ENCODE peak calls at places on chromosomes 5 and 9, in nine cellular contexts. H is small intestine, O is Peyer's patch, D is heart left ventricle, A is aorta, C is transverse colon, Q is right cardiac atrium, X is kidney, J is dorsolateral prefrontal cortex. K is an unnamed sample.

GRCh38 chr9:89635816-89636215 is 31.0 kb downstream of the GADD45G start:
- DNase-seq in H (no peak), O (no peak), D (peak), A (no peak), C (no peak), Q (no peak), X (no peak), J (no peak), K (peak)

GRCh38 chr5:92760550-92760949 is 820.5 kb downstream of the NR2F1-AS1 start:
- DNase-seq in H (no peak), O (no peak), D (no peak), A (no peak), C (no peak), Q (no peak), X (no peak), J (no peak), K (no peak)

GRCh38 chr9:76512826-76513225 is 53.8 kb downstream of the GCNT1 start:
- DNase-seq in H (no peak), O (no peak), D (no peak), A (no peak), C (no peak), Q (no peak), X (no peak), J (no peak), K (peak)

GRCh38 chr9:134475051-134475790 is 149.0 kb downstream of the RXRA start:
- DNase-seq in H (peak), O (peak), D (peak), A (peak), C (peak), Q (peak), X (peak), J (no peak), K (peak)

GRCh38 chr9:119298076-119298853 is 71.0 kb downstream of the BRINP1 start:
- DNase-seq in H (no peak), O (no peak), D (no peak), A (no peak), C (no peak), Q (no peak), X (no peak), J (no peak), K (no peak)

GRCh38 chr9:99052849-99053715 is 51.8 kb upstream of the TGFBR1 start:
- DNase-seq in H (no peak), O (no peak), D (no peak), A (no peak), C (no peak), Q (no peak), X (no peak), J (no peak), K (no peak)

GRCh38 chr9:272251-273213 is 57.9 kb downstream of the DOCK8 start:
- DNase-seq in H (peak), O (peak), D (peak), A (no peak), C (peak), Q (no peak), X (no peak), J (no peak), K (no peak)

GRCh38 chr5:100901851-100902341 is 1.2 kb downstream of the ST8SIA4 start:
- DNase-seq in H (peak), O (peak), D (peak), A (peak), C (peak), Q (peak), X (no peak), J (no peak), K (peak)

GRCh38 chr9:127370651-127371648 is 26.0 kb upstream of the SLC2A8 start:
- DNase-seq in H (peak), O (no peak), D (no peak), A (peak), C (no peak), Q (no peak), X (no peak), J (no peak), K (no peak)

GRCh38 chr5:104126980-104127379 is 564.4 kb upstream of the NUDT12 start:
- DNase-seq in H (no peak), O (no peak), D (no peak), A (no peak), C (no peak), Q (no peak), X (no peak), J (no peak), K (no peak)

GRCh38 chr9:114460513-114461225 is 44.6 kb downstream of the WHRN start:
- DNase-seq in H (no peak), O (no peak), D (no peak), A (no peak), C (no peak), Q (no peak), X (no peak), J (no peak), K (no peak)

GRCh38 chr9:127910613-127911205 is 6.1 kb downstream of the ST6GALNAC4 start:
- DNase-seq in H (peak), O (no peak), D (peak), A (no peak), C (peak), Q (no peak), X (peak), J (no peak), K (peak)

GRCh38 chr5:66596791-66597757 is 881 bp downstream of the MAST4 start:
- DNase-seq in H (no peak), O (peak), D (peak), A (peak), C (peak), Q (peak), X (peak), J (peak), K (peak)
- H3K27ac ChIP-seq in H (no peak), O (no peak), D (peak), A (no peak), C (peak), Q (no peak), X (no peak), J (peak), K (no peak)

GRCh38 chr5:137612576-137612975 is 113.5 kb upstream of the SPOCK1 start:
- DNase-seq in H (no peak), O (no peak), D (no peak), A (no peak), C (no peak), Q (no peak), X (no peak), J (no peak), K (no peak)
- H3K27ac ChIP-seq in H (no peak), O (no peak), D (no peak), A (no peak), C (no peak), Q (no peak), X (no peak), J (no peak), K (no peak)

DNA sequence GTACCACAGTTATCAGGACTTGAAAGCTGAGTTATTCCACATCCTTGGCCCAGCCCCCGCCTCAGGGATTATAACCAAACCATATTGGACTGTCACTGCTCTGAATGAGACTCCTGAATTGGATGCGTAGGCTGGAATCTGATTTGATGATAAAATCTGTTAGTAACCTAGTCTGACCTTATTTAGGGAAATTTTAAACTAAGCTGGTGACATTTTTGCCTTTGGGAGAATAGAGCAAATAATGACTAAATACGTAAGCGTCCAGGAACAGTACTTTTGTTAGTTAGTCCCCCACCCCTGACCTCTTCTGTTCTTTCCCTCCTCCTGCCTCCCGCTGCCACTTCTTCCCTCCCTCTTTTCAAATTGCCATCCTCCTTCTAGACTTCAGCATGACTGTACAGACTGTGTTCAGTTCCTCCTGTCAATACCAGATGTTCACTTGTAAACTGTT is 92.6 kb downstream of the TLE4 start:
- DNase-seq in H (no peak), O (no peak), D (no peak), A (no peak), C (no peak), Q (no peak), X (no peak), J (no peak), K (no peak)
- H3K27ac ChIP-seq in H (no peak), O (no peak), D (no peak), A (no peak), C (no peak), Q (no peak), X (no peak), J (peak), K (no peak)

DNA sequence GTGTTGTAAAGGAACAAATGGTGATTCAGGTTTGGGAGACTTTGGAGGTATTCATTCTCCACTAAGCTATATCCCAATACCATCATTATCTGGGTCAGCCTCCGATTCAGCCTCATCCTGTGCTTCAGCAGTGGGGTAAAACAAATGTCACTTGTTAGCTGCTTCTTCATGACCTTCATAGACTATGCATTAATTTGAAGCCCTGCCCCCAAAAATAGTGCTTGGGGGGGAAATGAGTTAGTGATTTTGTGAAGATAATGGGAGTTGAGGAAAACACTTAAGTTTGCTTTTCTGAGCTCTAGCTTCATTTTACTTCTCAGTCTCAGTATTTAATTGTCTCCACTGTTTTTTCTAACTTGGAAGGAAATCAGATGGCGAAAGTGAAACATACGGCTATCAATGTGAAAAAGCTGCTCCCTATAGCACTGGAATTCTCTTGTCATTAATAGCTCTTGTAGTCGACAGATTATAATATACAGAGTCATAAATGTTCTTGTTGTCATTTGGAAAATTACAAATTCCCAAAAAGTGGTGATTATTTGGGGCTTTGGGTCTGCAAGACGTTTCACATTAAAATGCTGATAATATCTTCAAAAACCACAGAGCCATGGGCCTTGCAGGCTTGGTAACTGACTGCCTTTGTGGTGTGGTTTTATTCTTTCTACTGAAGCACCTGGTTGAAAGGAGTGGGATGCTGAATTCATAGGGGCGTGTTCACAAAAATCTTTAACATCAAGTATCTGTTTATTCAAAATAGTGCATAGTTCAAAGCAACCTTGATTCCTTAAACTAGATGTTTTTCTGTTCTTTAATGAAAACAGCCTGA is 40.0 kb downstream of the PIK3R1 start:
- DNase-seq in H (peak), O (no peak), D (no peak), A (no peak), C (no peak), Q (no peak), X (no peak), J (no peak), K (no peak)
- H3K27ac ChIP-seq in H (no peak), O (no peak), D (peak), A (peak), C (peak), Q (peak), X (no peak), J (peak), K (no peak)

GRCh38 chr5:150514708-150515211 is 6.8 kb downstream of the NDST1 start:
- DNase-seq in H (peak), O (peak), D (no peak), A (no peak), C (no peak), Q (peak), X (no peak), J (no peak), K (peak)
- H3K27ac ChIP-seq in H (peak), O (peak), D (peak), A (no peak), C (peak), Q (peak), X (no peak), J (peak), K (peak)

DNA sequence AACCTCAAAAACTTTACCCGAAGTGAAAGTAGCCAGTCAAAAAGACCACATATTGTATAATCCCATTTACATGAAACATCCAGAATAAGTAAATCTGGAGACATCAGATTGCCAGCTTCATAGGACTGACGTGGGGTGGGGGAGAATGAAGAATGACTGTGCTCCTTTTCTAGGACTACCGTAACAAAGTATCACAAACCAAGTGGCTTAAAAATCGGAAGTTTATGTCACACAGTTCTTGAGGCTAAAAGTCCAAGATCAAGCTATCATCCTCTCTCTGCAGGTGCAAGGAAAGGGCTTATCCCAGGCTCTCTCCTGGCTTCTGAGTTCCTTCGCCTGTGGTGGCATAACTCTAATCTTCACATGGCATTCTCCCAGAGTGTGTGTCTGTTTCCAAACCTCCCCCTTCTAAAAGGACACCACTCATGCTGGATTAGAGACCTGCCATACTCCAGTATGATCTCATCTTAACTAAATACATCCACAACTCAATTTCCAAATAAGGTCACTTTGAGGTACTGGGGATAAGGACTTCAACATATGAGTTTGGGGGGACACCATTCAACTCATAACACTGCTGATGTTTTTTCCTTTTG is 25.5 kb downstream of the ADAM19 start:
- DNase-seq in H (no peak), O (peak), D (no peak), A (no peak), C (no peak), Q (no peak), X (no peak), J (no peak), K (no peak)
- H3K27ac ChIP-seq in H (no peak), O (peak), D (peak), A (no peak), C (peak), Q (peak), X (no peak), J (no peak), K (peak)

GRCh38 chr5:88741964-88742363 is 141.0 kb downstream of the MEF2C start:
- DNase-seq in H (no peak), O (no peak), D (no peak), A (no peak), C (no peak), Q (no peak), X (no peak), J (no peak), K (no peak)

GRCh38 chr5:88746438-88746882 is 136.5 kb downstream of the MEF2C start:
- DNase-seq in H (no peak), O (no peak), D (no peak), A (no peak), C (no peak), Q (no peak), X (no peak), J (no peak), K (no peak)

GRCh38 chr5:88743231-88743879 is 139.6 kb downstream of the MEF2C start:
- DNase-seq in H (peak), O (no peak), D (no peak), A (no peak), C (no peak), Q (no peak), X (no peak), J (no peak), K (peak)

GRCh38 chr5:88748670-88749069 is 134.3 kb downstream of the MEF2C start:
- DNase-seq in H (no peak), O (no peak), D (no peak), A (no peak), C (no peak), Q (no peak), X (no peak), J (no peak), K (no peak)

GRCh38 chr5:88745093-88745696 is 137.8 kb downstream of the MEF2C start:
- DNase-seq in H (no peak), O (no peak), D (no peak), A (no peak), C (no peak), Q (no peak), X (no peak), J (no peak), K (no peak)
- H3K27ac ChIP-seq in H (no peak), O (no peak), D (no peak), A (no peak), C (no peak), Q (peak), X (no peak), J (no peak), K (no peak)